ENCODE peak calls at places on chromosomes 5 and 9, in five cellular contexts. One of them, this sample, is unnamed.

GRCh38 chr9:35273591-35273990 is 111.8 kb downstream of the UNC13B start:
- DNase-seq in astrocyte of the cerebellum: no peak
- DNase-seq in foreskin fibroblast: no peak
- DNase-seq in Peyer's patch: no peak
- DNase-seq in AG10803: no peak
- DNase-seq in this sample: no peak

GRCh38 chr5:124252094-124252750 is 494.2 kb downstream of the ZNF608 start:
- DNase-seq in AG10803: no peak
- DNase-seq in foreskin fibroblast: no peak
- DNase-seq in Peyer's patch: no peak
- DNase-seq in astrocyte of the cerebellum: no peak
- DNase-seq in this sample: peak; percentile 45

GRCh38 chr5:125582358-125582757 is 835.9 kb upstream of the ZNF608 start:
- DNase-seq in Peyer's patch: no peak
- DNase-seq in astrocyte of the cerebellum: no peak
- DNase-seq in foreskin fibroblast: peak; percentile 62
- DNase-seq in AG10803: peak; percentile 15
- DNase-seq in this sample: peak; percentile 71

GRCh38 chr9:83698976-83699585 is 8.7 kb downstream of the UBQLN1 start:
- DNase-seq in AG10803: no peak
- DNase-seq in Peyer's patch: no peak
- DNase-seq in foreskin fibroblast: no peak
- DNase-seq in astrocyte of the cerebellum: no peak
- DNase-seq in this sample: no peak

GRCh38 chr5:134534058-134534725 is 8.7 kb downstream of the JADE2 start:
- DNase-seq in AG10803: no peak
- DNase-seq in Peyer's patch: no peak
- DNase-seq in astrocyte of the cerebellum: no peak
- DNase-seq in foreskin fibroblast: no peak
- DNase-seq in this sample: no peak

GRCh38 chr5:148860599-148860998 is 34.2 kb downstream of the ADRB2 start:
- DNase-seq in foreskin fibroblast: no peak
- DNase-seq in astrocyte of the cerebellum: no peak
- DNase-seq in AG10803: no peak
- DNase-seq in Peyer's patch: no peak
- DNase-seq in this sample: no peak

GRCh38 chr5:134138416-134139376 is 24.2 kb downstream of the TCF7 start:
- DNase-seq in AG10803: peak; percentile 36
- DNase-seq in Peyer's patch: no peak
- DNase-seq in astrocyte of the cerebellum: no peak
- DNase-seq in foreskin fibroblast: peak; percentile 59
- DNase-seq in this sample: peak; percentile 62

GRCh38 chr5:169581580-169582227 is 1.9 kb upstream of the SPDL1 start:
- DNase-seq in Peyer's patch: peak; percentile 83
- DNase-seq in foreskin fibroblast: peak; percentile 58
- DNase-seq in AG10803: peak; percentile 77
- DNase-seq in astrocyte of the cerebellum: no peak
- DNase-seq in this sample: peak; percentile 83

GRCh38 chr9:31119882-31120481 is 1264.5 kb upstream of the ACO1 start:
- DNase-seq in Peyer's patch: peak; percentile 52
- DNase-seq in AG10803: no peak
- DNase-seq in foreskin fibroblast: no peak
- DNase-seq in astrocyte of the cerebellum: peak; percentile 31
- DNase-seq in this sample: peak; percentile 39

GRCh38 chr9:133237271-133237731 is 28.3 kb upstream of the OBP2B start:
- DNase-seq in Peyer's patch: no peak
- DNase-seq in astrocyte of the cerebellum: no peak
- DNase-seq in AG10803: peak; percentile 43
- DNase-seq in foreskin fibroblast: no peak
- DNase-seq in this sample: peak; percentile 75

GRCh38 chr9:133238272-133238850 is 29.3 kb upstream of the OBP2B start:
- DNase-seq in foreskin fibroblast: peak; percentile 5
- DNase-seq in Peyer's patch: peak; percentile 93
- DNase-seq in AG10803: peak; percentile 25
- DNase-seq in astrocyte of the cerebellum: no peak
- DNase-seq in this sample: peak; percentile 73

GRCh38 chr9:133239533-133240090 is 30.6 kb upstream of the OBP2B start:
- DNase-seq in Peyer's patch: peak; percentile 70
- DNase-seq in foreskin fibroblast: no peak
- DNase-seq in AG10803: no peak
- DNase-seq in astrocyte of the cerebellum: no peak
- DNase-seq in this sample: no peak

GRCh38 chr9:133236291-133237071 is 27.4 kb upstream of the OBP2B start:
- DNase-seq in AG10803: no peak
- DNase-seq in Peyer's patch: no peak
- DNase-seq in astrocyte of the cerebellum: no peak
- DNase-seq in foreskin fibroblast: no peak
- DNase-seq in this sample: no peak

DNA sequence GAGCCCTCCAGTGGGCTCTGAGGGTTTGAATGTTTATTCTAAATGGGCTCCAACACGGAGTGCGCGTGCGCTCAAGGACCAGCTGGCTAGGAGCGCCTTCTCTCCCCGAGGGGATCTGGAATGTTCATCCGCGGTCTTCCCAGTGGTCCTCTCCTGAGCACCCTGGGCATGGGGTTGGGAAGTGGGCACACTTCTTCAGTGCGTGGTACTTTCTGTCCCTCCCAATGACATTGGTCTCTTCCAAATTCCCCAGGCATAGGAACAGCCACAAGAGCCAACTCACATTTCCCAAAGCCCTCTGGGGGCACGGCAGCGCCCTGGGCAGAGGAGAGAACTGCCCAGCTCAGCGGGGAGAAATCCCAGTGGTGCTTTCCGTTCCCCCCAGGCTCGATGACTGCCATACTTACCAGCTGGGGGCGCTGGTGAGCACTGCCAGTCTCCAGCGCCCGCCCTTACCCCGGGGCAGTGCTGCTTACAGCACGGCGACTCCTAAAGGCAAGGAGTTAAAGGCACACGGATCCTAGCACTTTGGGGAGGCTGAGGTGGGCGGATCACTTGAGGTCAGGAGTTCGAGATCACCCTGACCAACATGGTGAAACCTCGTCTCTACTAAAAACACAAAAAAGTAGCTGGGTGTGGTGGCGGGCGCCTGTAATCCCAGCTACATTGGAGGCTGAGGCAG is 29.9 kb upstream of the OBP2B start:
- DNase-seq in Peyer's patch: peak; percentile 87
- DNase-seq in astrocyte of the cerebellum: no peak
- DNase-seq in foreskin fibroblast: peak; percentile 35
- DNase-seq in AG10803: peak; percentile 51
- DNase-seq in this sample: peak; percentile 76
- TF ChIP-seq CTCF in Peyer's patch: peak; percentile 14
- TF ChIP-seq CTCF in astrocyte of the cerebellum: peak; percentile 47
- TF ChIP-seq CTCF in foreskin fibroblast: peak; percentile 42
- TF ChIP-seq CTCF in AG10803: peak; percentile 56
- TF ChIP-seq CTCF in this sample: peak; percentile 83

GRCh38 chr5:81315336-81315735 is 13.9 kb downstream of the ZCCHC9 start:
- DNase-seq in foreskin fibroblast: peak; percentile 63
- DNase-seq in AG10803: peak; percentile 72
- DNase-seq in Peyer's patch: no peak
- DNase-seq in astrocyte of the cerebellum: peak; percentile 4
- DNase-seq in this sample: peak; percentile 74
- H3K4me3 ChIP-seq in foreskin fibroblast: no peak overlapping the region
- H3K4me3 ChIP-seq in AG10803: no peak overlapping the region
- H3K4me3 ChIP-seq in Peyer's patch: no peak overlapping the region
- H3K4me3 ChIP-seq in astrocyte of the cerebellum: no peak overlapping the region
- H3K4me3 ChIP-seq in this sample: no peak overlapping the region

GRCh38 chr9:129343697-129344375 is 165.8 kb upstream of the IER5L start:
- DNase-seq in AG10803: no peak
- DNase-seq in astrocyte of the cerebellum: no peak
- DNase-seq in foreskin fibroblast: no peak
- DNase-seq in Peyer's patch: peak; percentile 73
- DNase-seq in this sample: peak; percentile 76
- TF ChIP-seq CTCF in AG10803: no peak
- TF ChIP-seq CTCF in astrocyte of the cerebellum: no peak
- TF ChIP-seq CTCF in foreskin fibroblast: no peak
- TF ChIP-seq CTCF in Peyer's patch: no peak
- TF ChIP-seq CTCF in this sample: no peak

DNA sequence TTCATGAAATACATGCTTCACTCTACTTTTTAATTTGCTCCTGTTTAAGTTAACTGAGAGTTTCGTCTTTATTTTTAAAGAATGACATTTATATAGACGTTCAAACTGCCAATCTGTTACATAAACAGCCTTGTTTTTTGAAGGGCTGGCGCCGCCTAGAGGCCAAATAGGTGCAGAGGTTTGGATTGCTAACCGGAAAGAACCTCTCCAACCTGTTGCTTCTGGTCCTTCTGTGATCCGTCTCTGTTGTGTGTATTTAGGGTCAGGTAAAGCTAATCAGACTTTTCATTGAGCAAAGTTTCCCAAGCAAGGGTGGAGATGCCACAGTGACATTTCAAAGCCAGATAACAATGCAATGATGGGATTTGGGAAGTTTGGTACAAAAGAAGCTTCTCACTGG is 39.5 kb upstream of the GLIS3 start:
- DNase-seq in foreskin fibroblast: peak; percentile 72
- DNase-seq in astrocyte of the cerebellum: peak; percentile 73
- DNase-seq in AG10803: peak; percentile 83
- DNase-seq in Peyer's patch: peak; percentile 93
- DNase-seq in this sample: peak; percentile 90
- H3K4me3 ChIP-seq in foreskin fibroblast: peak overlapping the region; percentile 6
- H3K4me3 ChIP-seq in astrocyte of the cerebellum: no peak overlapping the region
- H3K4me3 ChIP-seq in AG10803: no peak overlapping the region
- H3K4me3 ChIP-seq in Peyer's patch: no peak overlapping the region
- H3K4me3 ChIP-seq in this sample: no peak overlapping the region

GRCh38 chr9:71778085-71778484 is 9.8 kb upstream of the CEMIP2 start:
- DNase-seq in foreskin fibroblast: no peak
- DNase-seq in astrocyte of the cerebellum: no peak
- DNase-seq in AG10803: no peak
- DNase-seq in Peyer's patch: no peak
- DNase-seq in this sample: no peak

GRCh38 chr9:71781391-71781790 is 13.1 kb upstream of the CEMIP2 start:
- DNase-seq in Peyer's patch: no peak
- DNase-seq in AG10803: no peak
- DNase-seq in foreskin fibroblast: no peak
- DNase-seq in astrocyte of the cerebellum: no peak
- DNase-seq in this sample: no peak

GRCh38 chr9:71780953-71781352 is 12.6 kb upstream of the CEMIP2 start:
- DNase-seq in AG10803: no peak
- DNase-seq in Peyer's patch: no peak
- DNase-seq in astrocyte of the cerebellum: no peak
- DNase-seq in foreskin fibroblast: no peak
- DNase-seq in this sample: no peak

DNA sequence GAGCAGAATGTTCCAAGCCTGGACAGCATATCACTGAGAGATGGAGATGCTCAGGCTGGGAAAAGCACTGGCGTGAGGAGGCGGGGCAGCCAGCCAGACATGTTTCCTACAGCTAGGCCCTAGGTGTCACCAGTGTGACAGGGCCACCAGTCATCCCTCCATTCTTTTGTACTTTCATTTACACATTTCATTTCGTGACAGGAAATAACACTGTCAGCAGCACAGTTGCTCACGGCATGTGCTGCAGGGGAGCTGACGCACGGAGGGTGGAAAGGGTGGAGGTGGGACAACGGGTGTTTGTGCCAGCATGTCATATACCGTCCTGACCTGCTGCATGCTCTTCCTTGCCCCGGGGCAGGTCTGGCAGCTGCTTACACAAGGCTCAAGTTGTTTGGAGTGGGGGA is 14.8 kb upstream of the CEMIP2 start:
- DNase-seq in foreskin fibroblast: no peak
- DNase-seq in Peyer's patch: peak; percentile 93
- DNase-seq in astrocyte of the cerebellum: no peak
- DNase-seq in AG10803: no peak
- DNase-seq in this sample: no peak
- TF ChIP-seq CTCF in foreskin fibroblast: no peak
- TF ChIP-seq CTCF in Peyer's patch: no peak
- TF ChIP-seq CTCF in astrocyte of the cerebellum: no peak
- TF ChIP-seq CTCF in AG10803: no peak
- TF ChIP-seq CTCF in this sample: no peak

GRCh38 chr5:102625940-102626339 is 127.1 kb upstream of the SLCO6A1 start:
- DNase-seq in AG10803: no peak
- DNase-seq in astrocyte of the cerebellum: no peak
- DNase-seq in Peyer's patch: no peak
- DNase-seq in foreskin fibroblast: no peak
- DNase-seq in this sample: no peak
- H3K4me3 ChIP-seq in AG10803: no peak overlapping the region
- H3K4me3 ChIP-seq in astrocyte of the cerebellum: no peak overlapping the region
- H3K4me3 ChIP-seq in Peyer's patch: no peak overlapping the region
- H3K4me3 ChIP-seq in foreskin fibroblast: no peak overlapping the region
- H3K4me3 ChIP-seq in this sample: no peak overlapping the region

GRCh38 chr9:7006417-7006816 is 248.6 kb downstream of the KDM4C start:
- DNase-seq in Peyer's patch: no peak
- DNase-seq in AG10803: no peak
- DNase-seq in astrocyte of the cerebellum: no peak
- DNase-seq in foreskin fibroblast: no peak
- DNase-seq in this sample: no peak
- TF ChIP-seq CTCF in Peyer's patch: no peak
- TF ChIP-seq CTCF in AG10803: no peak
- TF ChIP-seq CTCF in astrocyte of the cerebellum: no peak
- TF ChIP-seq CTCF in foreskin fibroblast: no peak
- TF ChIP-seq CTCF in this sample: no peak

GRCh38 chr5:88049737-88050136 is 218.9 kb downstream of the TMEM161B start:
- DNase-seq in Peyer's patch: no peak
- DNase-seq in foreskin fibroblast: no peak
- DNase-seq in astrocyte of the cerebellum: no peak
- DNase-seq in AG10803: no peak
- DNase-seq in this sample: no peak
- H3K4me3 ChIP-seq in Peyer's patch: no peak overlapping the region
- H3K4me3 ChIP-seq in foreskin fibroblast: no peak overlapping the region
- H3K4me3 ChIP-seq in astrocyte of the cerebellum: no peak overlapping the region
- H3K4me3 ChIP-seq in AG10803: no peak overlapping the region
- H3K4me3 ChIP-seq in this sample: no peak overlapping the region

DNA sequence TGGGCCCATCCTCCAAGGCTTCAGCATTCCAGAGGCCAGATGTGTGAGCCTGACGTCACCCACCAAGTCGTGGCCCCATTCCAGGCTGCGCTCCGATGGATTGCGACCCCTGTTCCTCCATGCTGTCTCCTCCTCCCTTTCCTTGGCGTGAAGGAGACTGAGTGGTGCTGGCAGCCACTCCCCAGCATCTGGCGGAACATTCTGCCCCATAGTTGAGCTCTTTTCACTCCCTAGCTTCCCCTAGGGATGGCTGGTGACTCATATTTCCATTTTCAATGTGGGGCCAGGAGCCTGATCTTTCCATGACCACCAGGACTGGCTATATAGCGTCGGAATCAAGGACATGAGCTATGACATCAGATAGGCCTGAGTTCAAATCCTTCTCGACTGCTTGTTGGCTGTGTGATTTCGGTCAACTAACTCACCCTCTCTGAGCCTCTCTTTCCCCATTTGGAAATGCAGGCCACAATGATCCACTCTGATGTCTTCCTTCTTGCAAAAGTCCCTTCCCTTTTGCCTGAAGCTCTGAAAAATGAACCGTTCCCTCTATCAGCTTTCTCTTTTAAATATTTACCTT is 24.5 kb upstream of the DUSP1 start:
- DNase-seq in Peyer's patch: peak; percentile 88
- DNase-seq in AG10803: peak; percentile 99
- DNase-seq in foreskin fibroblast: peak; percentile 100
- DNase-seq in astrocyte of the cerebellum: peak; percentile 93
- DNase-seq in this sample: peak; percentile 100
- TF ChIP-seq CTCF in Peyer's patch: no peak
- TF ChIP-seq CTCF in AG10803: peak; percentile 20
- TF ChIP-seq CTCF in foreskin fibroblast: no peak
- TF ChIP-seq CTCF in astrocyte of the cerebellum: no peak
- TF ChIP-seq CTCF in this sample: peak; percentile 23

GRCh38 chr9:105502276-105502675 is 54.4 kb downstream of the FSD1L start:
- DNase-seq in astrocyte of the cerebellum: no peak
- DNase-seq in Peyer's patch: no peak
- DNase-seq in AG10803: no peak
- DNase-seq in foreskin fibroblast: no peak
- DNase-seq in this sample: no peak
- H3K4me3 ChIP-seq in astrocyte of the cerebellum: no peak overlapping the region
- H3K4me3 ChIP-seq in Peyer's patch: no peak overlapping the region
- H3K4me3 ChIP-seq in AG10803: no peak overlapping the region
- H3K4me3 ChIP-seq in foreskin fibroblast: no peak overlapping the region
- H3K4me3 ChIP-seq in this sample: no peak overlapping the region

This sample was measured in cardiac fibroblast.